ENCODE peak calls at places on chromosomes 11 and 22, in five cellular contexts. One of them, this sample, is unnamed.

GRCh38 chr11:120467627-120468026 is 43.9 kb upstream of the GRIK4 start:
- DNase-seq in A172: peak
- DNase-seq in HCT116: no peak
- DNase-seq in skeletal muscle cell: no peak
- DNase-seq in NCI-H1092: no peak
- DNase-seq in this sample: no peak

GRCh38 chr22:20456064-20456721 is 18.6 kb upstream of the SCARF2 start:
- DNase-seq in A172: peak
- DNase-seq in HCT116: peak
- DNase-seq in NCI-H1092: peak
- DNase-seq in skeletal muscle cell: peak
- DNase-seq in this sample: peak

GRCh38 chr11:69292221-69292648 is 1.7 kb upstream of the MYEOV start:
- DNase-seq in NCI-H1092: no peak
- DNase-seq in skeletal muscle cell: no peak
- DNase-seq in HCT116: no peak
- DNase-seq in A172: no peak
- DNase-seq in this sample: no peak

GRCh38 chr11:47553417-47553746 is 450 bp upstream of the CELF1 start:
- DNase-seq in A172: no peak
- DNase-seq in skeletal muscle cell: no peak
- DNase-seq in HCT116: no peak
- DNase-seq in NCI-H1092: no peak
- DNase-seq in this sample: no peak

GRCh38 chr11:123033895-123034294 is 28.0 kb downstream of the HSPA8 start:
- DNase-seq in A172: no peak
- DNase-seq in NCI-H1092: no peak
- DNase-seq in skeletal muscle cell: no peak
- DNase-seq in HCT116: no peak
- DNase-seq in this sample: no peak

GRCh38 chr22:49011379-49011768 is 816.3 kb downstream of the BRD1 start:
- DNase-seq in A172: no peak
- DNase-seq in skeletal muscle cell: no peak
- DNase-seq in HCT116: no peak
- DNase-seq in NCI-H1092: no peak
- DNase-seq in this sample: no peak

GRCh38 chr11:115409691-115410220 is 94.5 kb downstream of the CADM1 start:
- DNase-seq in HCT116: no peak
- DNase-seq in skeletal muscle cell: no peak
- DNase-seq in A172: no peak
- DNase-seq in NCI-H1092: peak
- DNase-seq in this sample: no peak

GRCh38 chr22:30863161-30863833 is 105.3 kb downstream of the MORC2 start:
- DNase-seq in NCI-H1092: no peak
- DNase-seq in HCT116: no peak
- DNase-seq in skeletal muscle cell: no peak
- DNase-seq in A172: no peak
- DNase-seq in this sample: no peak

GRCh38 chr11:6452219-6452618 is 11.4 kb upstream of the HPX start:
- DNase-seq in skeletal muscle cell: no peak
- DNase-seq in A172: no peak
- DNase-seq in HCT116: no peak
- DNase-seq in NCI-H1092: no peak
- DNase-seq in this sample: no peak

GRCh38 chr11:43802509-43802908 is 78.1 kb upstream of the ALKBH3 start:
- DNase-seq in A172: no peak
- DNase-seq in skeletal muscle cell: no peak
- DNase-seq in HCT116: no peak
- DNase-seq in NCI-H1092: no peak
- DNase-seq in this sample: no peak

GRCh38 chr11:84800755-84801346 is 826.3 kb downstream of the DLG2 start:
- DNase-seq in A172: peak
- DNase-seq in NCI-H1092: no peak
- DNase-seq in HCT116: peak
- DNase-seq in skeletal muscle cell: no peak
- DNase-seq in this sample: peak

GRCh38 chr11:64747961-64748715 is 4.2 kb upstream of the RASGRP2 start:
- DNase-seq in NCI-H1092: no peak
- DNase-seq in skeletal muscle cell: no peak
- DNase-seq in A172: no peak
- DNase-seq in HCT116: no peak
- DNase-seq in this sample: no peak

GRCh38 chr11:73393479-73394415 is 17.5 kb downstream of the RELT start:
- DNase-seq in skeletal muscle cell: no peak
- DNase-seq in A172: peak
- DNase-seq in NCI-H1092: peak
- DNase-seq in HCT116: peak
- DNase-seq in this sample: peak

GRCh38 chr11:133917921-133918605 is 38.7 kb downstream of the IGSF9B start:
- DNase-seq in HCT116: no peak
- DNase-seq in skeletal muscle cell: no peak
- DNase-seq in NCI-H1092: no peak
- DNase-seq in A172: no peak
- DNase-seq in this sample: no peak

GRCh38 chr22:25030636-25031035 is 78.1 kb downstream of the KIAA1671 start:
- DNase-seq in A172: peak
- DNase-seq in skeletal muscle cell: no peak
- DNase-seq in NCI-H1092: no peak
- DNase-seq in HCT116: no peak
- DNase-seq in this sample: no peak

GRCh38 chr11:115530752-115531151 is 26.5 kb upstream of the CADM1 start:
- DNase-seq in A172: no peak
- DNase-seq in skeletal muscle cell: no peak
- DNase-seq in HCT116: no peak
- DNase-seq in NCI-H1092: no peak
- DNase-seq in this sample: no peak

GRCh38 chr11:128232588-128232987 is 354.8 kb downstream of the ETS1 start:
- DNase-seq in skeletal muscle cell: no peak
- DNase-seq in HCT116: no peak
- DNase-seq in NCI-H1092: no peak
- DNase-seq in A172: no peak
- DNase-seq in this sample: no peak

GRCh38 chr11:39236916-39237315 is 2222.5 kb downstream of the LRRC4C start:
- DNase-seq in HCT116: no peak
- DNase-seq in skeletal muscle cell: no peak
- DNase-seq in NCI-H1092: no peak
- DNase-seq in A172: peak
- DNase-seq in this sample: no peak

GRCh38 chr11:83835423-83835822 is 549.3 kb upstream of the CCDC90B start:
- DNase-seq in skeletal muscle cell: no peak
- DNase-seq in NCI-H1092: no peak
- DNase-seq in A172: no peak
- DNase-seq in HCT116: no peak
- DNase-seq in this sample: no peak

GRCh38 chr11:27720277-27720830 is 20.1 kb upstream of the BDNF start:
- DNase-seq in skeletal muscle cell: no peak
- DNase-seq in HCT116: no peak
- DNase-seq in NCI-H1092: no peak
- DNase-seq in A172: peak
- DNase-seq in this sample: peak

GRCh38 chr11:116267146-116267545 is 505.6 kb downstream of the BUD13 start:
- DNase-seq in skeletal muscle cell: no peak
- DNase-seq in A172: no peak
- DNase-seq in NCI-H1092: no peak
- DNase-seq in HCT116: no peak
- DNase-seq in this sample: no peak

GRCh38 chr11:13984616-13985474 is 22.3 kb downstream of the SPON1 start:
- DNase-seq in A172: peak
- DNase-seq in skeletal muscle cell: peak
- DNase-seq in HCT116: no peak
- DNase-seq in NCI-H1092: no peak
- DNase-seq in this sample: no peak

GRCh38 chr11:36508743-36509142 is 1.3 kb downstream of the TRAF6 start:
- DNase-seq in HCT116: no peak
- DNase-seq in NCI-H1092: no peak
- DNase-seq in A172: no peak
- DNase-seq in skeletal muscle cell: no peak
- DNase-seq in this sample: no peak

GRCh38 chr22:27317156-27317555 is 484.4 kb downstream of the MN1 start:
- DNase-seq in NCI-H1092: no peak
- DNase-seq in HCT116: no peak
- DNase-seq in A172: no peak
- DNase-seq in skeletal muscle cell: no peak
- DNase-seq in this sample: peak

GRCh38 chr11:110092577-110093406 is at the start of gene ZC3H12C:
- DNase-seq in HCT116: peak
- DNase-seq in NCI-H1092: peak
- DNase-seq in A172: peak
- DNase-seq in skeletal muscle cell: peak
- DNase-seq in this sample: peak

GRCh38 chr22:36912694-36913430 is 566 bp upstream of the CSF2RB start:
- DNase-seq in NCI-H1092: no peak
- DNase-seq in skeletal muscle cell: no peak
- DNase-seq in A172: no peak
- DNase-seq in HCT116: no peak
- DNase-seq in this sample: no peak

GRCh38 chr22:21642584-21643448 is 714 bp downstream of the SDF2L1 start:
- DNase-seq in skeletal muscle cell: no peak
- DNase-seq in NCI-H1092: peak
- DNase-seq in A172: no peak
- DNase-seq in HCT116: no peak
- DNase-seq in this sample: peak

GRCh38 chr11:64265176-64266160 is 14.1 kb downstream of the PLCB3 start:
- DNase-seq in skeletal muscle cell: no peak
- DNase-seq in NCI-H1092: no peak
- DNase-seq in A172: no peak
- DNase-seq in HCT116: no peak
- DNase-seq in this sample: no peak

GRCh38 chr11:29306527-29306926 is 710.3 kb downstream of the KCNA4 start:
- DNase-seq in NCI-H1092: no peak
- DNase-seq in HCT116: no peak
- DNase-seq in A172: peak
- DNase-seq in skeletal muscle cell: no peak
- DNase-seq in this sample: no peak

GRCh38 chr22:20128902-20129746 is 2.5 kb upstream of the ZDHHC8 start:
- DNase-seq in skeletal muscle cell: no peak
- DNase-seq in A172: no peak
- DNase-seq in NCI-H1092: no peak
- DNase-seq in HCT116: no peak
- DNase-seq in this sample: peak

GRCh38 chr22:44890416-44891292 is 119.2 kb downstream of the PHF21B start:
- DNase-seq in NCI-H1092: no peak
- DNase-seq in skeletal muscle cell: no peak
- DNase-seq in HCT116: no peak
- DNase-seq in A172: no peak
- DNase-seq in this sample: no peak

GRCh38 chr22:49364398-49364797 is 463.3 kb downstream of the BRD1 start:
- DNase-seq in skeletal muscle cell: no peak
- DNase-seq in A172: no peak
- DNase-seq in HCT116: no peak
- DNase-seq in NCI-H1092: no peak
- DNase-seq in this sample: no peak

This sample was measured in ACHN.